ENCODE peak calls at places on chromosomes 2 and 18, in eight cellular contexts. F is Jurkat, Clone E6-1; N is aorta; I is SJSA1; M is fibroblast of pulmonary artery; Y is astrocyte; W is fibroblast of mammary gland; C is kidney. E is an unnamed sample.

GRCh38 chr2:17166506-17166905 is 351.7 kb downstream of the RAD51AP2 start:
- DNase-seq in N (no peak), Y (peak; percentile 60), C (no peak), I (no peak), W (no peak), M (no peak), F (no peak), E (no peak)

GRCh38 chr2:241659150-241659739 is 21.8 kb downstream of the ATG4B start:
- DNase-seq in N (no peak), W (peak; percentile 79), M (peak; percentile 87), F (peak; percentile 62), I (peak; percentile 59), Y (peak; percentile 39), C (peak; percentile 71), E (peak; percentile 49)

GRCh38 chr18:45957100-45957499 is 10.0 kb downstream of the EPG5 start:
- DNase-seq in M (peak; percentile 38), N (no peak), F (no peak), C (no peak), W (peak; percentile 72), I (no peak), Y (peak; percentile 76), E (no peak)

GRCh38 chr2:232315049-232315922 is 63.3 kb upstream of the ALPP start:
- DNase-seq in W (peak; percentile 58), I (peak; percentile 64), Y (peak; percentile 76), C (peak; percentile 81), F (peak; percentile 98), M (peak; percentile 73), N (peak; percentile 77), E (peak; percentile 31)

GRCh38 chr18:28267878-28268625 is 91.1 kb upstream of the CDH2 start:
- DNase-seq in F (no peak), C (no peak), M (peak; percentile 76), I (peak; percentile 34), W (peak; percentile 28), N (no peak), Y (peak; percentile 80), E (peak; percentile 66)

GRCh38 chr2:240293126-240293864 is 142.2 kb upstream of the GPC1 start:
- DNase-seq in F (no peak), W (no peak), I (no peak), C (no peak), Y (no peak), M (no peak), N (no peak), E (no peak)

GRCh38 chr2:165617720-165618119 is 148.2 kb downstream of the CSRNP3 start:
- DNase-seq in I (no peak), F (no peak), W (no peak), Y (no peak), C (no peak), N (no peak), M (no peak), E (no peak)

GRCh38 chr2:240133401-240133800 is 2.7 kb downstream of the COPS9 start:
- DNase-seq in Y (no peak), M (no peak), I (no peak), W (no peak), N (peak; percentile 43), F (no peak), C (peak; percentile 41), E (no peak)

GRCh38 chr18:50848038-50848437 is 28.2 kb upstream of the MRO start:
- DNase-seq in C (no peak), W (no peak), Y (no peak), F (no peak), I (no peak), M (no peak), N (no peak), E (no peak)

GRCh38 chr2:80499095-80499494 is 194.5 kb upstream of the LRRTM1 start:
- DNase-seq in Y (peak; percentile 31), F (peak; percentile 25), N (no peak), I (peak; percentile 3), M (peak; percentile 81), C (no peak), W (peak; percentile 72), E (peak; percentile 56)

GRCh38 chr2:167844714-167845530 is 402.5 kb downstream of the STK39 start:
- DNase-seq in Y (no peak), F (peak; percentile 47), M (no peak), N (no peak), W (no peak), C (no peak), I (no peak), E (peak; percentile 11)

GRCh38 chr2:109064660-109065306 is 64.2 kb upstream of the SH3RF3 start:
- DNase-seq in I (no peak), M (no peak), F (no peak), Y (no peak), C (no peak), W (no peak), N (no peak), E (no peak)

GRCh38 chr2:32745675-32746074 is 117.8 kb downstream of the TTC27 start:
- DNase-seq in W (no peak), F (no peak), N (no peak), C (no peak), I (no peak), M (no peak), Y (no peak), E (no peak)

GRCh38 chr2:54638774-54639187 is 84.7 kb upstream of the EML6 start:
- DNase-seq in M (peak; percentile 59), W (no peak), N (no peak), C (no peak), I (no peak), Y (no peak), F (no peak), E (no peak)

GRCh38 chr2:63053235-63053888 is 2.7 kb downstream of the OTX1 start:
- DNase-seq in F (no peak), C (no peak), W (no peak), N (no peak), M (no peak), I (no peak), Y (no peak), E (no peak)

GRCh38 chr2:31764169-31764568 is 183.4 kb upstream of the SRD5A2 start:
- DNase-seq in N (no peak), C (no peak), Y (no peak), I (no peak), F (no peak), W (peak; percentile 0), M (no peak), E (peak; percentile 53)

GRCh38 chr2:66494708-66495107 is 59.8 kb downstream of the MEIS1 start:
- DNase-seq in F (no peak), I (no peak), Y (peak; percentile 89), M (peak; percentile 92), C (no peak), N (no peak), W (peak; percentile 97), E (peak; percentile 88)

GRCh38 chr2:180356676-180357075 is 349.6 kb upstream of the CWC22 start:
- DNase-seq in I (no peak), M (no peak), Y (no peak), F (no peak), C (no peak), W (no peak), N (no peak), E (no peak)

GRCh38 chr2:584863-585823 is 92.1 kb downstream of the TMEM18 start:
- DNase-seq in I (no peak), W (no peak), F (peak; percentile 98), N (peak; percentile 42), C (no peak), M (no peak), Y (no peak), E (peak; percentile 11)

GRCh38 chr18:51716277-51716676 is 518.8 kb upstream of the MEX3C start:
- DNase-seq in M (no peak), N (no peak), I (no peak), W (no peak), F (no peak), Y (no peak), C (no peak), E (no peak)

GRCh38 chr18:25516747-25517498 is 165.0 kb upstream of the ZNF521 start:
- DNase-seq in I (no peak), C (no peak), F (no peak), W (no peak), M (no peak), Y (no peak), N (no peak), E (no peak)

GRCh38 chr2:69983392-69983791 is 22.0 kb upstream of the ASPRV1 start:
- DNase-seq in N (peak; percentile 9), W (no peak), I (no peak), C (no peak), F (no peak), M (no peak), Y (no peak), E (no peak)
- H3K4me3 ChIP-seq in N (no peak overlapping the region), W (no peak overlapping the region), I (no peak overlapping the region), C (no peak overlapping the region), F (no peak overlapping the region), M (no peak overlapping the region), Y (no peak overlapping the region), E (no peak overlapping the region)

GRCh38 chr2:238774980-238775509 is 72.8 kb upstream of the TWIST2 start:
- DNase-seq in W (no peak), Y (no peak), N (no peak), F (no peak), I (no peak), M (no peak), C (no peak), E (no peak)

GRCh38 chr2:238775591-238775990 is 72.3 kb upstream of the TWIST2 start:
- DNase-seq in I (no peak), Y (no peak), W (no peak), F (no peak), M (no peak), C (no peak), N (no peak), E (no peak)

GRCh38 chr2:238777369-238778067 is 70.4 kb upstream of the TWIST2 start:
- DNase-seq in M (no peak), N (peak; percentile 26), I (no peak), Y (no peak), F (no peak), W (no peak), C (no peak), E (no peak)

GRCh38 chr2:238773472-238773871 is 74.4 kb upstream of the TWIST2 start:
- DNase-seq in F (no peak), N (no peak), C (no peak), W (no peak), M (no peak), I (no peak), Y (no peak), E (no peak)

GRCh38 chr2:238776003-238776640 is 71.8 kb upstream of the TWIST2 start:
- DNase-seq in F (no peak), Y (no peak), C (no peak), W (no peak), I (no peak), M (no peak), N (no peak), E (no peak)
- H3K4me3 ChIP-seq in F (no peak overlapping the region), Y (no peak overlapping the region), C (no peak overlapping the region), W (no peak overlapping the region), I (no peak overlapping the region), M (no peak overlapping the region), N (no peak overlapping the region), E (no peak overlapping the region)

GRCh38 chr2:113278812-113279139 is at the start of gene PAX8:
- DNase-seq in F (no peak), N (no peak), C (peak; percentile 96), M (no peak), I (no peak), W (no peak), Y (no peak), E (no peak)
- H3K4me3 ChIP-seq in F (no peak within 1 kb of the TSS), N (no peak within 1 kb of the TSS), C (peak within 1 kb of the TSS; percentile 90), M (no peak within 1 kb of the TSS), I (no peak within 1 kb of the TSS), W (no peak within 1 kb of the TSS), Y (no peak within 1 kb of the TSS), E (no peak within 1 kb of the TSS)

DNA sequence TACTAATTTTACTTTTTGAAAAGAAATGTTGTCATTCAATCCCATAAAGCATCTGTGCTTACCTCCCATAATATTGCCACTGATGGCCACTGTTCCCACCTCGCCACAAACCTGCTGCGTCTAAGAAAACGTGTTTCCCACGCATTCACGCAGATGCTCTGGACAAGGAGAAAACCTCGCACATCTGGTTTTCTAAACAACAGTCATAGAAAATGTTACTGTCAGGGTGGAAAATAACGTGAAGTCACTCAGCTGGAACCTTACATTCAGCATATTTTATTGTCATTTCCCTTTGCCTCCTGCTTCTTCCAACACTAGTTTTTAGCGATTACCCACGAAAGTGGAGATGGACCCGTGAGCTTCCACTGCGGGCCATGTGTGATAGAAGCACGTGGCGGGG is 94.2 kb downstream of the MTCL1 start:
- DNase-seq in F (no peak), M (no peak), N (no peak), I (no peak), C (no peak), Y (no peak), W (peak; percentile 22), E (no peak)
- H3K4me3 ChIP-seq in F (no peak overlapping the region), M (no peak overlapping the region), N (no peak overlapping the region), I (no peak overlapping the region), C (no peak overlapping the region), Y (peak overlapping the region; percentile 9), W (no peak overlapping the region), E (no peak overlapping the region)